ENCODE peak calls at places on chromosomes 3 and 15, in seven cellular contexts. C is AG09309, T is testis, G is transverse colon, M is ovary, U is heart right ventricle, X is GM06990. Q is an unnamed sample.

GRCh38 chr3:192957441-192957951 is 39.8 kb upstream of the MB21D2 start:
- DNase-seq in M (no peak), U (no peak), X (no peak), G (peak), T (no peak), C (peak), Q (peak)

GRCh38 chr15:35696767-35697231 is 150.8 kb upstream of the DPH6 start:
- DNase-seq in C (no peak), M (no peak), U (no peak), X (no peak), T (no peak), G (no peak), Q (no peak)

GRCh38 chr3:49098429-49098828 is 4.6 kb upstream of the QRICH1 start:
- DNase-seq in T (no peak), G (no peak), X (no peak), U (peak), C (no peak), M (no peak), Q (no peak)

GRCh38 chr3:19822805-19823204 is 111.2 kb downstream of the EFHB start:
- DNase-seq in C (no peak), U (no peak), G (no peak), T (no peak), M (no peak), X (no peak), Q (no peak)

GRCh38 chr3:148190441-148190990 is 507.2 kb upstream of the AGTR1 start:
- DNase-seq in T (no peak), M (no peak), U (no peak), C (no peak), G (no peak), X (no peak), Q (no peak)

GRCh38 chr3:154151969-154152368 is 30.8 kb downstream of the ARHGEF26 start:
- DNase-seq in X (no peak), M (no peak), G (no peak), T (no peak), U (no peak), C (peak), Q (no peak)

GRCh38 chr3:10291641-10292040 is 1.1 kb downstream of the GHRL start:
- DNase-seq in M (no peak), X (no peak), C (no peak), G (no peak), U (no peak), T (no peak), Q (no peak)

GRCh38 chr15:92416557-92416956 is 22.9 kb downstream of the ST8SIA2 start:
- DNase-seq in M (no peak), T (no peak), C (no peak), U (no peak), G (no peak), X (no peak), Q (no peak)

GRCh38 chr15:93179704-93180103 is 90.7 kb upstream of the RGMA start:
- DNase-seq in X (no peak), M (no peak), T (no peak), C (no peak), G (no peak), U (no peak), Q (no peak)

GRCh38 chr3:55426486-55426885 is 60.6 kb downstream of the WNT5A start:
- DNase-seq in M (no peak), T (no peak), G (no peak), U (no peak), C (no peak), X (no peak), Q (no peak)

GRCh38 chr3:46667061-46667621 is 26.3 kb downstream of the ALS2CL start:
- DNase-seq in U (no peak), G (peak), M (no peak), C (no peak), T (no peak), X (no peak), Q (no peak)

GRCh38 chr3:127632035-127632434 is 3.0 kb downstream of the PODXL2 start:
- DNase-seq in M (no peak), U (no peak), T (no peak), G (no peak), C (no peak), X (no peak), Q (no peak)

GRCh38 chr3:127630811-127631714 is 2.1 kb downstream of the PODXL2 start:
- DNase-seq in G (no peak), X (no peak), C (no peak), T (no peak), M (no peak), U (no peak), Q (no peak)

GRCh38 chr3:127629462-127630403 is 748 bp downstream of the PODXL2 start:
- DNase-seq in T (no peak), X (peak), U (no peak), G (peak), M (peak), C (no peak), Q (peak)

GRCh38 chr3:127628426-127628787 is 578 bp upstream of the PODXL2 start:
- DNase-seq in U (no peak), C (no peak), X (no peak), G (no peak), M (no peak), T (no peak), Q (no peak)

GRCh38 chr3:127628788-127629456 is at the start of gene PODXL2:
- DNase-seq in C (no peak), U (peak), G (peak), T (peak), X (peak), M (peak), Q (peak)
- H3K4me3 ChIP-seq in C (peak), U (peak), G (peak), T (peak), X (peak), M (peak), Q (no peak)

DNA sequence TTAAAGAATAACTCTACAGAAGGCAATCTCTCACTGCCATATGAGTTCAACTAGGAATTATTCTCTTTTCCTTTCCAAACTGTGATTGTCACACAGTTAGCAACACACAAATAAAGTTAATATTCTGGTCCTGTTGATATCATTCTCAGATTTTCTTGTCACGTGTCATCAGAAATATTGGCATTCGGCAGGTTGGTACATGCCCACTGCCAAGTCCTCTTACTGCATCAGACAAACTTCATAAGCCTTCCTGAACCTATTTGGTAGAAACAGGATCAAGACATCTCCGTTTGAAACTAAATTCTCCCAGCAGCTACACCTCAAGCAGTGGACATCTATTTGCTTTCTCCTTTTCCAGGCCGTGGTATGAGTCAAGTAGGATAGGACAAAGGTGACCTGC is 177.9 kb upstream of the SOX2 start:
- DNase-seq in C (no peak), U (no peak), X (no peak), T (no peak), M (no peak), G (no peak), Q (no peak)
- H3K4me3 ChIP-seq in C (no peak), U (no peak), X (no peak), T (no peak), M (no peak), G (no peak), Q (no peak)

DNA sequence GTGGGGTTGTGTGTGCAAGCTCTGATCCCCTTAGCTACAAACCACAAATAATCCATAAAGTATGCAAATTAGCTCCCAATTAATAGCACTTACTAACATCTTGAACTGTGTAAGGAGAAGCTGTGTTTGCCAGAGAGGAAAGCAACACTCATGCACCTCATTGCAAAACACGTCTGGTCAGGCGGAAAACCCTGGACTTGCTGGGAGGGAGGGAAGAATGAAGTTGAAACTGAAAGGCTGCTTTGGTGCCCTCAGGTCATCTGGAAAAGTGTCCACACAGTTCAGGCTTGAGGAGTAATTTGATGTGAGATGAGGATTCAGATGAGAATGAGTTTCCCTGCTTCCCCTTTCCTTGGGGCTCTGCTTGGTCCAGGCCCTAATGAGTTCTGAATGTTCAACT is 185.5 kb upstream of the ANKRD28 start:
- DNase-seq in U (no peak), T (no peak), G (no peak), C (peak), X (no peak), M (no peak), Q (no peak)
- H3K4me3 ChIP-seq in U (peak), T (no peak), G (no peak), C (peak), X (no peak), M (no peak), Q (no peak)

DNA sequence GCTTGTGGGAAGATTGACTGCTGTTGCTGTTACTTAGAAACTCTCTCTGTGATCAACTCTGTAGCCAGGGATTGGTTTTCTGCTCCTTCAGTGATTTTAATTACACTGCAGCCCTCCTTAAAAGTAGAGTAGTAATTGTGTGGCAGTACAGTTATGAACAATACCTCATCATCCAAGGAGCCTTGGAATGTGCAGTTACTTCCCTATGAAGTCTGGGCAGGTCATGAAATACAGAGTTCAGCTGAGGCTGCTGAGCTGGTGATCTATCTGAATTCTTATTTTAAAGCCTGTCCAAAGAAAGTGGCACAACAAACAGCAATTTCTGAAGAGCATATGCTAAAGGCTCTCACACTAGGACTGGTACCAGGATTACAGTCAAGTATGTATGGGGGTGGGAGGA is 37.4 kb upstream of the MRPL3 start:
- DNase-seq in M (no peak), G (no peak), T (no peak), C (no peak), X (no peak), U (no peak), Q (no peak)
- H3K4me3 ChIP-seq in M (no peak), G (no peak), T (no peak), C (no peak), X (no peak), U (no peak), Q (no peak)

DNA sequence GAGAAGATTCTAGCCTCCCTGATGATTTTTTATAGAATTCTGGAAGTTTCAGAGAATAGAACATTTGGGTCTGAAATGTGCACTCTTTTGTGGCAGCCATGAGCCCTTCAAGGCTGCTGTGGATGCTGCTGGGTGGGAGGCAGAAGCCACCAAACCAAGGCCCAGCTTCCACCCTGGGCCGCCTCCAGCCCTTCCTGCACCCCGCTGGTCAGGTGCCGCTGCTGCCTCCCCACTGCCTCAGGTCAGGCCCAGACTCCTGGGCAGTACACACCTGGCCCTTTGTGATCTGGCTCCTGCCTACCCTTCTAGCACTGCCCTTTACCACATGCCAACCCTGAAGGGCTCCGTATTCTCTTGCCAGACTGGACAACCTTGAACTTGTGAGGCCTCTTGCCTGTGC is 28.3 kb downstream of the PPCDC start:
- DNase-seq in T (no peak), M (no peak), U (no peak), X (no peak), C (no peak), G (no peak), Q (no peak)
- H3K4me3 ChIP-seq in T (no peak), M (no peak), U (no peak), X (no peak), C (no peak), G (no peak), Q (no peak)

DNA sequence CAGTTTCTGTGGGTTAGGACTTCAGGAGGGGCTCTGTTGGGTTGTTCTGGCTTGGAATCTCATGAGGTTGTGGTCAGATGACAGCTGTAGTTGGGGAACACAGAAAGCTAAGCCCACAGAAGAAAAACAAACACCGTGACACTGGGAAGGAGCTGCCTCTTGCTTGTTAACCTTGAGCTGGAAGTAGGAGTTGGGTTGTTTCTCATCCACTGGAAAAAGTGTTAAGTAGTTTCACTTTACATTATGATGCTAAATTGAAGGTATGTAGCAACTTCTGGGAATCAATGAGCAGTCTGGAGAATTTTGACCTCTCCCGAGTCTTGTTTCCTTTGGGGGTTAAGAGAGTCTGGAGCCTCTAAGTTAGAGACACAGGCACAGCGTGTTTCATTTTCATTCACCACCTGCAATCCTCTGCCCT is 20.4 kb downstream of the HACD3 start:
- DNase-seq in T (no peak), G (no peak), M (no peak), U (no peak), X (no peak), C (no peak), Q (no peak)
- H3K4me3 ChIP-seq in T (no peak), G (no peak), M (no peak), U (no peak), X (no peak), C (no peak), Q (no peak)

DNA sequence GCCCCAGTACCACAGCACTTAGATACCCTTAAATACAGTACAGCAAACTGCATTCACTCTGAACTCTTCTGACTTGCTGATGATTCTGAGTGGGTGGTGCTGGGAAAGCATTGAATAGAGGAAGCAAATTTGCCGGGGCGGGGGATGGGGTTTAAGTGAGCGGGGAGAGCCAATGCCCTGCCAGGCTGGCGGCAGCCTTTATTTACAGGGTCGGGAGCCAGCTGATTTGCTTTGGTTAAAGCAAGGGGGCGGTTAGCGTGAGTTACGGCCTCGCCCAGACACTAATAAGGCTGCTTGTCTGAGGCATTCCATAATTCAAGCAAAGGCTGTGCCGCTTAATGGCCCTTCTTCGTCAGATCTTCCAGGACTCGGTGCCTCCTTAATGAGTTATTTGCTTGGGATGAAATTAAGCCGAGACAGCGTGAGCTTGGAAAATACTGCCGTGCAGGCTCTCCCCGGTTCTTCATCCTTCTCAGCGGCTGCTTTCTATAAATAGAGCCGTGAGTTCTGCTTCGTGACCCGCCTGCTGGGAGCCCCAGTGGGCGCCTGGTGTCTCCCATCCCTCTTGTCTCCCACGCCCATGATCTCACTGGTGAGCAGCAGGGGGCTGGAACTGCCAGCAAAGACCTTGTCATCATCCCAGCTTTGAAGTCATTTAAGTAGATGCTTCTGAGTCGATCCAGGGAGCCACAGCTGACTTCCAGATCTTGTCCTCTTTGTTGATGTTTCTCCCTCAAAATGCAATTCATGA is 25.8 kb downstream of the SPSB4 start:
- DNase-seq in U (peak), T (peak), X (no peak), C (peak), M (peak), G (peak), Q (no peak)
- H3K4me3 ChIP-seq in U (peak), T (no peak), X (no peak), C (peak), M (peak), G (peak), Q (no peak)